ENCODE peak calls at places on chromosomes 4 and X, in five cellular contexts. One of them, this sample, is unnamed.

GRCh38 chr4:1938027-1938426 is 66.8 kb downstream of the NSD2 start:
- DNase-seq in endodermal cell: no peak
- DNase-seq in cardiac muscle cell: peak
- DNase-seq in BJ: no peak
- DNase-seq in A673: no peak
- DNase-seq in this sample: no peak

GRCh38 chr4:6938237-6938636 is 28.6 kb downstream of the TBC1D14 start:
- DNase-seq in endodermal cell: no peak
- DNase-seq in cardiac muscle cell: no peak
- DNase-seq in BJ: no peak
- DNase-seq in A673: peak
- DNase-seq in this sample: no peak

GRCh38 chrX:22247169-22247568 is 25.5 kb upstream of the CBLL2 start:
- DNase-seq in endodermal cell: no peak
- DNase-seq in cardiac muscle cell: no peak
- DNase-seq in BJ: no peak
- DNase-seq in A673: no peak
- DNase-seq in this sample: no peak

GRCh38 chr4:36088542-36088941 is 155.8 kb downstream of the ARAP2 start:
- DNase-seq in endodermal cell: no peak
- DNase-seq in cardiac muscle cell: no peak
- DNase-seq in BJ: no peak
- DNase-seq in A673: no peak
- DNase-seq in this sample: no peak

GRCh38 chr4:186096681-186097080 is 7.8 kb upstream of the FAM149A start:
- DNase-seq in endodermal cell: no peak
- DNase-seq in cardiac muscle cell: no peak
- DNase-seq in BJ: no peak
- DNase-seq in A673: no peak
- DNase-seq in this sample: no peak

GRCh38 chrX:18410038-18410437 is 15.4 kb upstream of the CDKL5 start:
- DNase-seq in endodermal cell: no peak
- DNase-seq in cardiac muscle cell: peak
- DNase-seq in BJ: no peak
- DNase-seq in A673: peak
- DNase-seq in this sample: no peak

GRCh38 chr4:188439641-188440311 is 300.5 kb downstream of the TRIML1 start:
- DNase-seq in endodermal cell: peak
- DNase-seq in cardiac muscle cell: peak
- DNase-seq in BJ: no peak
- DNase-seq in A673: peak
- DNase-seq in this sample: no peak

GRCh38 chr4:40316333-40316781 is 18.8 kb upstream of the CHRNA9 start:
- DNase-seq in endodermal cell: no peak
- DNase-seq in cardiac muscle cell: peak
- DNase-seq in BJ: peak
- DNase-seq in A673: peak
- DNase-seq in this sample: peak

GRCh38 chrX:2374086-2374485 is 126.7 kb downstream of the DHRSX start:
- DNase-seq in endodermal cell: no peak
- DNase-seq in cardiac muscle cell: peak
- DNase-seq in BJ: no peak
- DNase-seq in A673: no peak
- DNase-seq in this sample: no peak

GRCh38 chr4:139581096-139581495 is 25.1 kb upstream of the SETD7 start:
- DNase-seq in endodermal cell: no peak
- DNase-seq in cardiac muscle cell: no peak
- DNase-seq in BJ: no peak
- DNase-seq in A673: no peak
- DNase-seq in this sample: no peak

GRCh38 chr4:146524663-146525062 is 2.9 kb upstream of the SLC10A7 start:
- DNase-seq in endodermal cell: no peak
- DNase-seq in cardiac muscle cell: no peak
- DNase-seq in BJ: no peak
- DNase-seq in A673: no peak
- DNase-seq in this sample: no peak

GRCh38 chr4:184306470-184306869 is 88.8 kb upstream of the ENPP6 start:
- DNase-seq in endodermal cell: no peak
- DNase-seq in cardiac muscle cell: no peak
- DNase-seq in BJ: no peak
- DNase-seq in A673: no peak
- DNase-seq in this sample: no peak

GRCh38 chr4:74394476-74395136 is 29.7 kb downstream of the EREG start:
- DNase-seq in endodermal cell: no peak
- DNase-seq in cardiac muscle cell: peak
- DNase-seq in BJ: no peak
- DNase-seq in A673: no peak
- DNase-seq in this sample: no peak

GRCh38 chrX:87728024-87728423 is 210.4 kb downstream of the KLHL4 start:
- DNase-seq in endodermal cell: no peak
- DNase-seq in cardiac muscle cell: no peak
- DNase-seq in BJ: no peak
- DNase-seq in A673: no peak
- DNase-seq in this sample: no peak

GRCh38 chr4:151013944-151014343 is 1.1 kb downstream of the LRBA start:
- DNase-seq in endodermal cell: no peak
- DNase-seq in cardiac muscle cell: no peak
- DNase-seq in BJ: no peak
- DNase-seq in A673: no peak
- DNase-seq in this sample: no peak

GRCh38 chr4:148007303-148007702 is 275.4 kb downstream of the ARHGAP10 start:
- DNase-seq in endodermal cell: no peak
- DNase-seq in cardiac muscle cell: peak
- DNase-seq in BJ: peak
- DNase-seq in A673: peak
- DNase-seq in this sample: peak

GRCh38 chr4:68375667-68376559 is 26.0 kb upstream of the YTHDC1 start:
- DNase-seq in endodermal cell: peak
- DNase-seq in cardiac muscle cell: peak
- DNase-seq in BJ: peak
- DNase-seq in A673: peak
- DNase-seq in this sample: no peak

GRCh38 chrX:24646745-24647182 is 383 bp downstream of the PCYT1B start:
- DNase-seq in endodermal cell: no peak
- DNase-seq in cardiac muscle cell: peak
- DNase-seq in BJ: no peak
- DNase-seq in A673: peak
- DNase-seq in this sample: no peak
- H3K4me3 ChIP-seq in endodermal cell: peak
- H3K4me3 ChIP-seq in cardiac muscle cell: peak
- H3K4me3 ChIP-seq in BJ: no peak
- H3K4me3 ChIP-seq in A673: peak
- H3K4me3 ChIP-seq in this sample: peak

GRCh38 chr4:123249821-123250220 is 146.8 kb upstream of the SPRY1 start:
- DNase-seq in endodermal cell: no peak
- DNase-seq in cardiac muscle cell: no peak
- DNase-seq in BJ: no peak
- DNase-seq in A673: no peak
- DNase-seq in this sample: no peak

GRCh38 chr4:123248260-123248659 is 148.3 kb upstream of the SPRY1 start:
- DNase-seq in endodermal cell: no peak
- DNase-seq in cardiac muscle cell: peak
- DNase-seq in BJ: peak
- DNase-seq in A673: no peak
- DNase-seq in this sample: no peak

GRCh38 chr4:123246085-123246484 is 150.5 kb upstream of the SPRY1 start:
- DNase-seq in endodermal cell: no peak
- DNase-seq in cardiac muscle cell: no peak
- DNase-seq in BJ: no peak
- DNase-seq in A673: no peak
- DNase-seq in this sample: no peak

DNA sequence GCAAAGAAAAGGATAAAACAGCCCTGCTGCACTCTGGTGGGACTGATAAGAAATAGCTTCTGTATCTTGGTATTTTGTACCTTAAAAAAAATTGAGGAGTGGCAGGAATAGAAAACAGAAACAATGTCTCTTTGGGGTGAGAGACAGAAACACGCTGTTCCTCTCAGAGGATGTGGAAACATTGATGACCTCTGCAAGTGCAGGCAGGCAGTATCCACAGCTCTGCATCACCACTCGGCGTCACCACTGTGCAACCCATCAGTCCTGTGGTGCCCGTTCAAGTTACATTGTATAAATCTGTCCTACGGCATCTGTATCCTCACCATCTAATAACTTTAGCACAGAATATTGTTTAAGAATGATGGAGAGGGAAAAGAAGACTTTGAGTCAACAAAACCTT is 152.4 kb upstream of the SPRY1 start:
- DNase-seq in endodermal cell: no peak
- DNase-seq in cardiac muscle cell: peak
- DNase-seq in BJ: no peak
- DNase-seq in A673: no peak
- DNase-seq in this sample: no peak
- TF ChIP-seq CTCF in endodermal cell: peak
- TF ChIP-seq CTCF in cardiac muscle cell: peak
- TF ChIP-seq CTCF in BJ: no peak
- TF ChIP-seq CTCF in A673: no peak
- TF ChIP-seq CTCF in this sample: peak

GRCh38 chr4:59818656-59819055 is 1381.5 kb upstream of the ADGRL3 start:
- DNase-seq in endodermal cell: no peak
- DNase-seq in cardiac muscle cell: no peak
- DNase-seq in BJ: no peak
- DNase-seq in A673: no peak
- DNase-seq in this sample: no peak
- H3K4me3 ChIP-seq in endodermal cell: no peak
- H3K4me3 ChIP-seq in cardiac muscle cell: no peak
- H3K4me3 ChIP-seq in BJ: no peak
- H3K4me3 ChIP-seq in A673: no peak
- H3K4me3 ChIP-seq in this sample: no peak

DNA sequence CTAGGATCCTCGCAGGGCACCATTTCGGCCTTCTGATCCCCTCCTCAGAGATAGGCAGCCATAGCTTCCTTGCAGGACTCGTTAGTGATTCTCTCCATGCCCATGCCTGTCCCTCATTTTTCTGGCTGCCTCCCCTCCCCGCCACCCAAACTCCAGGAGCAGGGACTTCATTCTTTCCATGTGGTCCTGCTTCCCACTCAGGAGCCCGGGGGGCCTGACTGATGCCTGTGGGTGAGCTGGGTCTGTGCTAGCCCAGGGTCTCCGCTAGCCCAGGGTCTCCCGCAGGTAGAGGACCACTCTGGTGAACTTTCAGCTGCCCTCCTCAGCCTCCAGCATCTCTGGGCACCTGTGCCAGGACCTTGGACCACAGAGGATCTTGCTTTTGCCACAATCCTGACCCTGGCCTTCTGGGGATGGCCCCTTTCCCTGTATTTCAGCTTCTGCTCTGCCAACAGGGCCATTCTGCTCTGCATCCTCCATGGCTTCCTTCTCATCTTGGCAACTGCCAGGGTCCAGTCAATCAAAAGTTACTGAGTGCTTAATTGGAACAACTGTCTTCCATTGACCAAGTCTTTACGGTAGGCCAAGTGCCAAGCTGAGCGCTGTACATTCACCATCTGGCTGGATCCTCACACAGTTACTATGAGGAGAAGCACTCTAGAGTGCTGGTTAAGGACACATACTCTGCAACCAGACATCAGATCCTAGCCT is 152.2 kb downstream of the EFNB1 start:
- DNase-seq in endodermal cell: no peak
- DNase-seq in cardiac muscle cell: no peak
- DNase-seq in BJ: no peak
- DNase-seq in A673: no peak
- DNase-seq in this sample: no peak
- TF ChIP-seq CTCF in endodermal cell: no peak
- TF ChIP-seq CTCF in cardiac muscle cell: no peak
- TF ChIP-seq CTCF in BJ: no peak
- TF ChIP-seq CTCF in A673: no peak
- TF ChIP-seq CTCF in this sample: no peak

GRCh38 chr4:112511294-112512118 is 4.5 kb downstream of the NEUROG2 start:
- DNase-seq in endodermal cell: peak
- DNase-seq in cardiac muscle cell: no peak
- DNase-seq in BJ: no peak
- DNase-seq in A673: no peak
- DNase-seq in this sample: no peak
- H3K4me3 ChIP-seq in endodermal cell: peak
- H3K4me3 ChIP-seq in cardiac muscle cell: peak
- H3K4me3 ChIP-seq in BJ: no peak
- H3K4me3 ChIP-seq in A673: no peak
- H3K4me3 ChIP-seq in this sample: no peak

DNA sequence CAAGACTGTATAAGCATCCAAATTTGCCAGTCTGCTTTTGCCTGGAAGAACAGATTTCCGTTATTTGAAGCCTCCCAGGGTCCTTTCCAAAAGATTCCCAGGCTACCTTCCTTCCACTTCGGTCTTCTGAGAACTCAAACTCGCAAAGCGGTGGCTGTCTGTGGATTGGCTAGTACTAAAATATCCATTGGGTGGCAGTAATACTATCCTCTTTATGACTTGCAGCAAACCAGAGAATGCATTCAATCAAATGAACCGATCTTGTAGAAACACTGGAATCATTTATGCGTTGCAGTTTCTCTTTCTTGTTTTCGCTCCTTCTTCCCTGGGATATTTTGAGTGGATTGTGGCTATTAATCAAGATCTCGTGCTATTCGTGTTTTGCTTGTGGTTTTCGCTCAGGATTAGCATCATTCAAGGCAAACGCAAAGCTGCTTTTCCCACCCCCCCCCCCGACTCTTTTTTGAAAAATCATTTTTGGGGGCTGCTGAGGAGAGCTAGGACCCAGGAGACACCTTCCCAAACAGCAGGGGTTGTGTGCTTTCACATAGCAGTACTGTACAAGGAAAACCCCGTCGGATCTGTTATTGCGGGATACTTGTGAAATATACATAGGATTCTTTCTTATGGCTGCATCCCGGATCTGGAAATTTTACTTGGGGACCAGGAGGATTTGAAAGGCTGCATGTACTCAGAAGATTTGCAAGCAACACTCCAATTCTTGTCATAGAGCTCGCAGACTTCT is at the start of gene IL1RAPL1:
- DNase-seq in endodermal cell: peak
- DNase-seq in cardiac muscle cell: peak
- DNase-seq in BJ: peak
- DNase-seq in A673: peak
- DNase-seq in this sample: peak
- TF ChIP-seq CTCF in endodermal cell: peak
- TF ChIP-seq CTCF in cardiac muscle cell: peak
- TF ChIP-seq CTCF in BJ: peak
- TF ChIP-seq CTCF in A673: peak
- TF ChIP-seq CTCF in this sample: no peak

This sample was measured in HFF-Myc.